ENCODE peak calls at places on chromosomes 6 and 20, in four cellular contexts. One of them, this sample, is unnamed.

GRCh38 chr6:37027811-37028469 is 22.5 kb downstream of the FGD2 start:
- DNase-seq in endothelial cell of umbilical vein: no peak
- DNase-seq in A549: no peak
- DNase-seq in HCT116: no peak
- DNase-seq in this sample: no peak

GRCh38 chr20:61736751-61737310 is 328.9 kb downstream of the TAF4 start:
- DNase-seq in A549: no peak
- DNase-seq in endothelial cell of umbilical vein: no peak
- DNase-seq in HCT116: no peak
- DNase-seq in this sample: no peak

GRCh38 chr6:149771925-149772324 is 22.4 kb downstream of the PCMT1 start:
- DNase-seq in HCT116: no peak
- DNase-seq in endothelial cell of umbilical vein: no peak
- DNase-seq in A549: no peak
- DNase-seq in this sample: no peak

GRCh38 chr6:145704153-145704781 is 31.1 kb downstream of the EPM2A start:
- DNase-seq in endothelial cell of umbilical vein: peak; percentile 54
- DNase-seq in A549: no peak
- DNase-seq in HCT116: no peak
- DNase-seq in this sample: peak; percentile 19

GRCh38 chr6:138450445-138450844 is 46.4 kb downstream of the HEBP2 start:
- DNase-seq in endothelial cell of umbilical vein: no peak
- DNase-seq in A549: no peak
- DNase-seq in HCT116: no peak
- DNase-seq in this sample: no peak

GRCh38 chr6:28743271-28743789 is 180.5 kb downstream of the TRIM27 start:
- DNase-seq in A549: no peak
- DNase-seq in endothelial cell of umbilical vein: no peak
- DNase-seq in HCT116: no peak
- DNase-seq in this sample: no peak

GRCh38 chr6:161038229-161039003 is 46.8 kb downstream of the MAP3K4 start:
- DNase-seq in endothelial cell of umbilical vein: peak; percentile 5
- DNase-seq in A549: peak; percentile 3
- DNase-seq in HCT116: peak; percentile 45
- DNase-seq in this sample: no peak

GRCh38 chr6:119431799-119432198 is 82.2 kb upstream of the MAN1A1 start:
- DNase-seq in A549: no peak
- DNase-seq in HCT116: no peak
- DNase-seq in endothelial cell of umbilical vein: no peak
- DNase-seq in this sample: no peak

GRCh38 chr20:50379049-50379990 is 130.9 kb upstream of the PTPN1 start:
- DNase-seq in HCT116: no peak
- DNase-seq in A549: no peak
- DNase-seq in endothelial cell of umbilical vein: peak; percentile 78
- DNase-seq in this sample: peak; percentile 91

GRCh38 chr20:16615199-16615598 is 42.0 kb upstream of the KIF16B start:
- DNase-seq in A549: no peak
- DNase-seq in HCT116: no peak
- DNase-seq in endothelial cell of umbilical vein: peak; percentile 5
- DNase-seq in this sample: no peak

GRCh38 chr6:16766043-16766521 is 4.8 kb upstream of the ATXN1 start:
- DNase-seq in endothelial cell of umbilical vein: peak; percentile 64
- DNase-seq in HCT116: peak; percentile 83
- DNase-seq in A549: no peak
- DNase-seq in this sample: peak; percentile 40

GRCh38 chr6:31042801-31043200 is 32.5 kb downstream of the MUC22 start:
- DNase-seq in A549: peak; percentile 49
- DNase-seq in endothelial cell of umbilical vein: peak; percentile 38
- DNase-seq in HCT116: peak; percentile 74
- DNase-seq in this sample: peak; percentile 30

GRCh38 chr6:12017263-12017662 is 5.2 kb downstream of the HIVEP1 start:
- DNase-seq in A549: no peak
- DNase-seq in HCT116: no peak
- DNase-seq in endothelial cell of umbilical vein: no peak
- DNase-seq in this sample: no peak

GRCh38 chr20:5080384-5080877 is 39.3 kb downstream of the PCNA start:
- DNase-seq in HCT116: no peak
- DNase-seq in endothelial cell of umbilical vein: no peak
- DNase-seq in A549: no peak
- DNase-seq in this sample: peak; percentile 96

GRCh38 chr20:52191436-52192295 is at the start of gene ZFP64:
- DNase-seq in endothelial cell of umbilical vein: peak; percentile 80
- DNase-seq in A549: peak; percentile 81
- DNase-seq in HCT116: peak; percentile 52
- DNase-seq in this sample: peak; percentile 86

GRCh38 chr6:40891131-40891530 is 147.9 kb downstream of the UNC5CL start:
- DNase-seq in A549: no peak
- DNase-seq in HCT116: no peak
- DNase-seq in endothelial cell of umbilical vein: no peak
- DNase-seq in this sample: no peak

GRCh38 chr6:7998103-7998725 is 66.0 kb downstream of the BLOC1S5 start:
- DNase-seq in endothelial cell of umbilical vein: no peak
- DNase-seq in A549: no peak
- DNase-seq in HCT116: no peak
- DNase-seq in this sample: peak; percentile 67

GRCh38 chr6:24547243-24547642 is 52.5 kb downstream of the ALDH5A1 start:
- DNase-seq in A549: no peak
- DNase-seq in HCT116: no peak
- DNase-seq in endothelial cell of umbilical vein: no peak
- DNase-seq in this sample: peak; percentile 26

GRCh38 chr6:1952726-1953360 is 292.6 kb downstream of the GMDS start:
- DNase-seq in HCT116: peak; percentile 53
- DNase-seq in A549: peak; percentile 18
- DNase-seq in endothelial cell of umbilical vein: no peak
- DNase-seq in this sample: no peak

GRCh38 chr6:158174514-158174913 is 6.4 kb downstream of the GTF2H5 start:
- DNase-seq in HCT116: no peak
- DNase-seq in A549: no peak
- DNase-seq in endothelial cell of umbilical vein: peak; percentile 35
- DNase-seq in this sample: no peak

GRCh38 chr6:3304500-3305215 is 45.9 kb downstream of the PSMG4 start:
- DNase-seq in endothelial cell of umbilical vein: no peak
- DNase-seq in A549: no peak
- DNase-seq in HCT116: no peak
- DNase-seq in this sample: no peak

GRCh38 chr6:34992353-34992752 is 103.3 kb downstream of the ANKS1A start:
- DNase-seq in A549: no peak
- DNase-seq in HCT116: no peak
- DNase-seq in endothelial cell of umbilical vein: no peak
- DNase-seq in this sample: no peak

GRCh38 chr6:12717356-12717755 is 789 bp downstream of the PHACTR1 start:
- DNase-seq in HCT116: no peak
- DNase-seq in A549: peak; percentile 2
- DNase-seq in endothelial cell of umbilical vein: no peak
- DNase-seq in this sample: no peak

GRCh38 chr6:27026361-27026760 is 221.1 kb upstream of the PRSS16 start:
- DNase-seq in A549: no peak
- DNase-seq in HCT116: no peak
- DNase-seq in endothelial cell of umbilical vein: no peak
- DNase-seq in this sample: no peak

GRCh38 chr6:52416629-52417151 is 3.5 kb upstream of the EFHC1 start:
- DNase-seq in A549: peak; percentile 40
- DNase-seq in HCT116: peak; percentile 77
- DNase-seq in endothelial cell of umbilical vein: peak; percentile 79
- DNase-seq in this sample: peak; percentile 69

GRCh38 chr6:15247214-15247749 is 1.4 kb downstream of the JARID2 start:
- DNase-seq in endothelial cell of umbilical vein: no peak
- DNase-seq in A549: no peak
- DNase-seq in HCT116: no peak
- DNase-seq in this sample: peak; percentile 32

GRCh38 chr20:23334111-23334510 is 16.5 kb upstream of the NXT1 start:
- DNase-seq in endothelial cell of umbilical vein: no peak
- DNase-seq in HCT116: no peak
- DNase-seq in A549: no peak
- DNase-seq in this sample: no peak

GRCh38 chr6:25177629-25178028 is 101.5 kb upstream of the CARMIL1 start:
- DNase-seq in endothelial cell of umbilical vein: no peak
- DNase-seq in A549: no peak
- DNase-seq in HCT116: no peak
- DNase-seq in this sample: no peak

GRCh38 chr6:107209406-107209939 is 94.2 kb upstream of the BEND3 start:
- DNase-seq in endothelial cell of umbilical vein: no peak
- DNase-seq in HCT116: no peak
- DNase-seq in A549: no peak
- DNase-seq in this sample: no peak

GRCh38 chr6:105713474-105714118 is 310.7 kb upstream of the PREP start:
- DNase-seq in HCT116: peak; percentile 12
- DNase-seq in endothelial cell of umbilical vein: no peak
- DNase-seq in A549: no peak
- DNase-seq in this sample: no peak

GRCh38 chr6:149545258-149545753 is 537 bp downstream of the PPIL4 start:
- DNase-seq in HCT116: no peak
- DNase-seq in A549: no peak
- DNase-seq in endothelial cell of umbilical vein: peak; percentile 86
- DNase-seq in this sample: peak; percentile 74

GRCh38 chr6:108951351-108951953 is 103.2 kb downstream of the ARMC2 start:
- DNase-seq in HCT116: no peak
- DNase-seq in A549: no peak
- DNase-seq in endothelial cell of umbilical vein: no peak
- DNase-seq in this sample: no peak

GRCh38 chr6:111228094-111228493 is 140.8 kb downstream of the SLC16A10 start:
- DNase-seq in endothelial cell of umbilical vein: no peak
- DNase-seq in HCT116: no peak
- DNase-seq in A549: no peak
- DNase-seq in this sample: peak; percentile 21

GRCh38 chr6:35158520-35158919 is 17.4 kb upstream of the TCP11 start:
- DNase-seq in A549: no peak
- DNase-seq in HCT116: no peak
- DNase-seq in endothelial cell of umbilical vein: peak; percentile 23
- DNase-seq in this sample: no peak

GRCh38 chr6:72911463-72912153 is 289.7 kb downstream of the KCNQ5 start:
- DNase-seq in A549: no peak
- DNase-seq in endothelial cell of umbilical vein: no peak
- DNase-seq in HCT116: no peak
- DNase-seq in this sample: peak; percentile 20

GRCh38 chr20:45969712-45970634 is 2.0 kb downstream of the ZNF335 start:
- DNase-seq in endothelial cell of umbilical vein: peak; percentile 43
- DNase-seq in A549: peak; percentile 76
- DNase-seq in HCT116: peak; percentile 66
- DNase-seq in this sample: peak; percentile 85

GRCh38 chr6:128767705-128768104 is 115.2 kb upstream of the LAMA2 start:
- DNase-seq in endothelial cell of umbilical vein: no peak
- DNase-seq in HCT116: no peak
- DNase-seq in A549: no peak
- DNase-seq in this sample: no peak
- TF ChIP-seq CTCF in endothelial cell of umbilical vein: no peak
- TF ChIP-seq CTCF in HCT116: no peak
- TF ChIP-seq CTCF in A549: no peak
- TF ChIP-seq CTCF in this sample: no peak

DNA sequence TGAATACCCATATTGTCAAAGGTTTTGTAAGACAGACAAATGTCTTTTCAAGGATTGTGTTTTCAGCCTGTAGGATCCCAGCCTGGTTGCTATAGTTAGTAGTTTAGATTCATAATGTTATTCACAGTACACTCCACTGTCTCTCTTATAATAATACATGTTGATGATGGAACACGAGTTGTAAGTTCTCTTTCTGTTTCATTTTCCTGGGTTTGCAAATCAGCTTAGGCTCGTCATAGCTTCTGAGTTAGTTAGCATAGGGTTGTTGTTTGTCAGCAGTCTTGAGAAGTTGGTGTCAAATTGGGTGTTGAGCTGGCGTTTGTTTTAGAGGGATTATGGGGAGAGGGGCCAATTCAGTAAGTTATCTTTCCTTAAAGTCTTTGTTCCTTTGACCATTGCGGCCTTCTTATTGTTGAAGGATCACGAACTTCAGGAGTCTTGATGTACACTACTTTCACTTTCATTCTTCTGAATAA is 45.8 kb downstream of the QKI start:
- DNase-seq in HCT116: no peak
- DNase-seq in A549: peak; percentile 4
- DNase-seq in endothelial cell of umbilical vein: peak; percentile 84
- DNase-seq in this sample: no peak
- TF ChIP-seq MAX in HCT116: no peak
- TF ChIP-seq MAX in A549: no peak
- TF ChIP-seq MAX in endothelial cell of umbilical vein: no peak
- TF ChIP-seq MAX in this sample: no peak

GRCh38 chr6:134173936-134174789 is 121.7 kb upstream of the SLC2A12 start:
- DNase-seq in A549: peak; percentile 33
- DNase-seq in HCT116: peak; percentile 76
- DNase-seq in endothelial cell of umbilical vein: peak; percentile 90
- DNase-seq in this sample: peak; percentile 87

GRCh38 chr6:134175532-134176282 is 123.3 kb upstream of the SLC2A12 start:
- DNase-seq in HCT116: peak; percentile 29
- DNase-seq in A549: peak; percentile 34
- DNase-seq in endothelial cell of umbilical vein: peak; percentile 90
- DNase-seq in this sample: peak; percentile 81

GRCh38 chr6:134173007-134173690 is 120.7 kb upstream of the SLC2A12 start:
- DNase-seq in HCT116: no peak
- DNase-seq in A549: no peak
- DNase-seq in endothelial cell of umbilical vein: no peak
- DNase-seq in this sample: no peak

GRCh38 chr6:134176283-134176975 is 124.0 kb upstream of the SLC2A12 start:
- DNase-seq in endothelial cell of umbilical vein: peak; percentile 62
- DNase-seq in HCT116: no peak
- DNase-seq in A549: no peak
- DNase-seq in this sample: peak; percentile 16

GRCh38 chr6:134174790-134175531 is 122.5 kb upstream of the SLC2A12 start:
- DNase-seq in A549: peak; percentile 35
- DNase-seq in endothelial cell of umbilical vein: peak; percentile 90
- DNase-seq in HCT116: peak; percentile 73
- DNase-seq in this sample: peak; percentile 94
- TF ChIP-seq POLR2A in A549: peak; percentile 96
- TF ChIP-seq POLR2A in endothelial cell of umbilical vein: peak; percentile 100
- TF ChIP-seq POLR2A in HCT116: peak; percentile 95
- TF ChIP-seq POLR2A in this sample: peak; percentile 95

GRCh38 chr20:49132995-49133451 is 55.1 kb downstream of the STAU1 start:
- DNase-seq in A549: peak; percentile 57
- DNase-seq in endothelial cell of umbilical vein: peak; percentile 76
- DNase-seq in HCT116: peak; percentile 47
- DNase-seq in this sample: peak; percentile 76
- TF ChIP-seq CTCF in A549: peak; percentile 81
- TF ChIP-seq CTCF in endothelial cell of umbilical vein: peak; percentile 29
- TF ChIP-seq CTCF in HCT116: peak; percentile 66
- TF ChIP-seq CTCF in this sample: peak; percentile 41

DNA sequence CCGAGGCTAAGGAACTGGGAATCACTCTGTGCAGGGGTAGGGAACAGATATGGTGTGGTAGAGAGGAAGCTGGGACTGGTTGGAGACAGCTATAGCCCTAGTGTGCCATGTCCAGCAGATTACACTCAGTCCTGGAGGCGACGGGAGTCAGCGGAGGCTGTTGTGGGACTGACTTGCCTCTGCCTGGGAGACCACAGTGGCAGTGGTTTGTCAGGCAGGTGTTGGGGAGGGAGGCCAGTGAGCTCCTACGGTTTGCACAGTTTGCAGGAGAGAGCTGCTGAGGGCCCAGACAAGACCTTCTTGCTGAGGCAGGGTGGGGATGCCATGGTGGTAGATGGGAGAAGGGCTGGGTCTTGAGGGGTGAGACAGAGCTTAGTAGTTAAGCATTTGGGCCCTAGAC is 4.9 kb downstream of the PLCG1 start:
- DNase-seq in A549: no peak
- DNase-seq in endothelial cell of umbilical vein: no peak
- DNase-seq in HCT116: no peak
- DNase-seq in this sample: no peak
- TF ChIP-seq MAX in A549: no peak
- TF ChIP-seq MAX in endothelial cell of umbilical vein: no peak
- TF ChIP-seq MAX in HCT116: no peak
- TF ChIP-seq MAX in this sample: no peak